ENCODE peak calls at places on chromosomes 11 and 22, in ten cellular contexts. W is mucosa of gallbladder; U is putamen; F is kidney tubule cell; I is stimulated activated CD8-positive, alpha-beta memory T cell treated with anti-CD3 and anti-CD28 coated beads, Interleukin-4, amount 100 ng/mL, for 24 hours; T is stimulated activated CD4-positive, alpha-beta T cell treated with anti-CD3 and anti-CD28 coated beads, Interleukin-1b, Interleukin-23, amount 100 ng/mL, for 24 hours; C is NCI-H1436; Q is EH; B is fibroblast of villous mesenchyme; X is NCI-H1092 treated with DMSO at 0.1 percent for 48 hours. L is an unnamed sample.
A peak's percentile ranks its signal among the peaks of the same experiment; 100 is the strongest.

GRCh38 chr11:1208361-1209261 is 14.3 kb upstream of the MUC5B start:
- DNase-seq in W (no peak), U (no peak), F (no peak), I (no peak), T (no peak), C (no peak), Q (no peak), B (no peak), X (no peak), L (no peak)

GRCh38 chr11:23974046-23974445 is 522.8 kb upstream of the LUZP2 start:
- DNase-seq in W (no peak), U (no peak), F (no peak), I (no peak), T (no peak), C (no peak), Q (peak; percentile 66), B (no peak), X (no peak), L (no peak)

GRCh38 chr11:24759742-24760141 is 262.9 kb downstream of the LUZP2 start:
- DNase-seq in W (no peak), U (no peak), F (no peak), I (no peak), T (no peak), C (no peak), Q (no peak), B (no peak), X (no peak), L (no peak)

GRCh38 chr11:43419460-43419859 is 60.7 kb downstream of the TTC17 start:
- DNase-seq in W (peak; percentile 26), U (peak; percentile 12), F (peak; percentile 47), I (no peak), T (peak; percentile 1), C (peak; percentile 9), Q (peak; percentile 56), B (peak; percentile 52), X (peak; percentile 3), L (peak; percentile 7)

GRCh38 chr11:107898270-107898669 is 30.0 kb upstream of the RAB39A start:
- DNase-seq in W (no peak), U (no peak), F (peak; percentile 49), I (no peak), T (no peak), C (no peak), Q (peak; percentile 35), B (peak; percentile 47), X (no peak), L (no peak)

GRCh38 chr22:45268958-45269844 is 15.5 kb upstream of the UPK3A start:
- DNase-seq in W (peak; percentile 84), U (peak; percentile 82), F (peak; percentile 72), I (peak; percentile 73), T (peak; percentile 67), C (peak; percentile 75), Q (peak; percentile 69), B (peak; percentile 77), X (peak; percentile 3), L (peak; percentile 77)

GRCh38 chr11:87493516-87493915 is 455.8 kb downstream of the TMEM135 start:
- DNase-seq in W (no peak), U (no peak), F (peak; percentile 64), I (no peak), T (no peak), C (no peak), Q (peak; percentile 49), B (no peak), X (no peak), L (no peak)

GRCh38 chr11:133386262-133386661 is 146.0 kb downstream of the OPCML start:
- DNase-seq in W (no peak), U (no peak), F (no peak), I (no peak), T (no peak), C (peak; percentile 50), Q (no peak), B (no peak), X (peak; percentile 76), L (no peak)

GRCh38 chr22:46021577-46021976 is 44.6 kb upstream of the WNT7B start:
- DNase-seq in W (no peak), U (no peak), F (no peak), I (no peak), T (no peak), C (no peak), Q (no peak), B (no peak), X (no peak), L (no peak)

GRCh38 chr11:68942090-68942620 is 38.5 kb downstream of the IGHMBP2 start:
- DNase-seq in W (no peak), U (no peak), F (no peak), I (no peak), T (no peak), C (no peak), Q (peak; percentile 20), B (peak; percentile 34), X (no peak), L (no peak)

GRCh38 chr22:45452565-45453449 is 39.3 kb downstream of the RIBC2 start:
- DNase-seq in W (no peak), U (no peak), F (no peak), I (no peak), T (no peak), C (no peak), Q (peak; percentile 93), B (peak; percentile 36), X (no peak), L (no peak)

GRCh38 chr11:9219115-9219514 is 46.0 kb downstream of the DENND5A start:
- DNase-seq in W (no peak), U (no peak), F (no peak), I (no peak), T (no peak), C (no peak), Q (peak; percentile 75), B (peak; percentile 52), X (no peak), L (no peak)

GRCh38 chr22:40008726-40009125 is 14.0 kb downstream of the FAM83F start:
- DNase-seq in W (no peak), U (no peak), F (no peak), I (no peak), T (no peak), C (no peak), Q (no peak), B (no peak), X (no peak), L (no peak)

GRCh38 chr11:119111361-119111925 is 4.3 kb downstream of the C2CD2L start:
- DNase-seq in W (no peak), U (no peak), F (no peak), I (no peak), T (no peak), C (no peak), Q (no peak), B (no peak), X (no peak), L (no peak)

GRCh38 chr22:43279867-43280519 is 63.2 kb downstream of the SCUBE1 start:
- DNase-seq in W (no peak), U (no peak), F (no peak), I (no peak), T (no peak), C (no peak), Q (no peak), B (no peak), X (no peak), L (no peak)

GRCh38 chr22:28714043-28714442 is 27.6 kb downstream of the CHEK2 start:
- DNase-seq in W (no peak), U (no peak), F (no peak), I (no peak), T (no peak), C (no peak), Q (no peak), B (peak; percentile 7), X (no peak), L (no peak)

GRCh38 chr11:8767466-8768142 is 85.0 kb downstream of the RPL27A start:
- DNase-seq in W (no peak), U (no peak), F (peak; percentile 25), I (no peak), T (no peak), C (no peak), Q (peak; percentile 80), B (no peak), X (no peak), L (no peak)

GRCh38 chr11:61907282-61907681 is 10.1 kb downstream of the RAB3IL1 start:
- DNase-seq in W (no peak), U (no peak), F (no peak), I (no peak), T (no peak), C (no peak), Q (no peak), B (no peak), X (no peak), L (no peak)

GRCh38 chr11:70471254-70471653 is 72.9 kb downstream of the CTTN start:
- DNase-seq in W (no peak), U (no peak), F (no peak), I (no peak), T (no peak), C (no peak), Q (peak; percentile 29), B (peak; percentile 15), X (no peak), L (no peak)

GRCh38 chr22:47066616-47066905 is 304.1 kb downstream of the TBC1D22A start:
- DNase-seq in W (no peak), U (no peak), F (no peak), I (no peak), T (no peak), C (no peak), Q (no peak), B (no peak), X (no peak), L (no peak)

GRCh38 chr22:47210112-47210657 is 447.7 kb downstream of the TBC1D22A start:
- DNase-seq in W (no peak), U (no peak), F (no peak), I (no peak), T (no peak), C (no peak), Q (no peak), B (no peak), X (no peak), L (no peak)

GRCh38 chr11:46659908-46660307 is 40.5 kb downstream of the ARHGAP1 start:
- DNase-seq in W (no peak), U (no peak), F (no peak), I (no peak), T (no peak), C (no peak), Q (peak; percentile 63), B (peak; percentile 85), X (no peak), L (no peak)

GRCh38 chr22:17430298-17430900 is 61.1 kb downstream of the CECR2 start:
- DNase-seq in W (no peak), U (no peak), F (no peak), I (no peak), T (no peak), C (no peak), Q (no peak), B (peak; percentile 11), X (no peak), L (no peak)

GRCh38 chr11:68013611-68014156 is 3.6 kb downstream of the ALDH3B1 start:
- DNase-seq in W (no peak), U (no peak), F (no peak), I (no peak), T (no peak), C (no peak), Q (no peak), B (no peak), X (no peak), L (no peak)